ENCODE peak calls at places on chromosome 12, in four cellular contexts. A is transverse colon; I is CD4-positive, alpha-beta memory T cell; O is fibroblast of lung. Y is an unnamed sample.
A peak's percentile ranks its signal among the peaks of the same experiment; 100 is the strongest.

GRCh38 chr12:12349711-12350665 is at the start of gene MANSC1:
- DNase-seq in A (peak; percentile 83), I (peak; percentile 58), O (peak; percentile 40), Y (peak; percentile 63)

GRCh38 chr12:52191841-52192791 is at the start of gene KRT80:
- DNase-seq in A (peak; percentile 84), I (no peak), O (peak; percentile 100), Y (peak; percentile 97)

GRCh38 chr12:51661836-51662235 is 70.8 kb downstream of the SCN8A start:
- DNase-seq in A (no peak), I (no peak), O (no peak), Y (no peak)

GRCh38 chr12:43115441-43116160 is 436.4 kb downstream of the ADAMTS20 start:
- DNase-seq in A (no peak), I (no peak), O (no peak), Y (no peak)

GRCh38 chr12:17809206-17809605 is 280.8 kb downstream of the RERGL start:
- DNase-seq in A (no peak), I (no peak), O (no peak), Y (no peak)

GRCh38 chr12:50620050-50620974 is 115.5 kb downstream of the DIP2B start:
- DNase-seq in A (no peak), I (no peak), O (peak; percentile 98), Y (no peak)

GRCh38 chr12:116456683-116457082 is 102.5 kb upstream of the MAP1LC3B2 start:
- DNase-seq in A (no peak), I (no peak), O (no peak), Y (no peak)

GRCh38 chr12:114876968-114877680 is 193.1 kb upstream of the TBX3 start:
- DNase-seq in A (no peak), I (no peak), O (no peak), Y (no peak)

GRCh38 chr12:28242888-28243633 is 52.8 kb downstream of the CCDC91 start:
- DNase-seq in A (no peak), I (no peak), O (peak; percentile 63), Y (no peak)

GRCh38 chr12:38639625-38640024 is 265.8 kb downstream of the CPNE8 start:
- DNase-seq in A (no peak), I (no peak), O (no peak), Y (no peak)

GRCh38 chr12:46318037-46318436 is 49.2 kb upstream of the SLC38A1 start:
- DNase-seq in A (no peak), I (no peak), O (no peak), Y (no peak)

GRCh38 chr12:56838602-56839488 is 75.7 kb downstream of the HSD17B6 start:
- DNase-seq in A (no peak), I (no peak), O (peak; percentile 46), Y (no peak)

GRCh38 chr12:27975222-27976136 is 2.9 kb upstream of the PTHLH start:
- DNase-seq in A (no peak), I (no peak), O (peak; percentile 73), Y (no peak)

GRCh38 chr12:754238-754816 is 1.9 kb downstream of the WNK1 start:
- DNase-seq in A (no peak), I (peak; percentile 44), O (peak; percentile 15), Y (peak; percentile 47)

GRCh38 chr12:31217356-31218130 is 108.4 kb downstream of the SINHCAF start:
- DNase-seq in A (no peak), I (no peak), O (no peak), Y (no peak)

GRCh38 chr12:61804301-61804700 is 455.9 kb upstream of the USP15 start:
- DNase-seq in A (no peak), I (no peak), O (no peak), Y (no peak)

GRCh38 chr12:79983492-79983891 is 48.6 kb upstream of the PPP1R12A start:
- DNase-seq in A (no peak), I (no peak), O (peak; percentile 99), Y (no peak)

GRCh38 chr12:111975161-111975931 is 37.6 kb downstream of the TMEM116 start:
- DNase-seq in A (no peak), I (no peak), O (peak; percentile 42), Y (no peak)

GRCh38 chr12:118107026-118107425 is 3.2 kb upstream of the VSIG10 start:
- DNase-seq in A (no peak), I (no peak), O (no peak), Y (no peak)

GRCh38 chr12:57208946-57209282 is 7.7 kb upstream of the NXPH4 start:
- DNase-seq in A (no peak), I (no peak), O (no peak), Y (no peak)

GRCh38 chr12:58540480-58541299 is 379.6 kb downstream of the LRIG3 start:
- DNase-seq in A (peak; percentile 61), I (no peak), O (peak; percentile 83), Y (peak; percentile 56)

GRCh38 chr12:52945389-52946232 is 3.3 kb upstream of the KRT18 start:
- DNase-seq in A (peak; percentile 44), I (no peak), O (peak; percentile 92), Y (no peak)

GRCh38 chr12:67506739-67507138 is 141.8 kb upstream of the DYRK2 start:
- DNase-seq in A (no peak), I (no peak), O (no peak), Y (no peak)

GRCh38 chr12:122874081-122874480 is 21.8 kb downstream of the VPS37B start:
- DNase-seq in A (no peak), I (peak; percentile 46), O (no peak), Y (no peak)

GRCh38 chr12:57461326-57461903 is 1.8 kb downstream of the GLI1 start:
- DNase-seq in A (peak; percentile 78), I (no peak), O (peak; percentile 70), Y (peak; percentile 41)

GRCh38 chr12:1918081-1918874 is at the start of gene CACNA2D4:
- DNase-seq in A (no peak), I (no peak), O (no peak), Y (no peak)

GRCh38 chr12:113440947-113441782 is 19.0 kb downstream of the SDSL start:
- DNase-seq in A (no peak), I (no peak), O (no peak), Y (no peak)

GRCh38 chr12:113439606-113440030 is 17.4 kb downstream of the SDSL start:
- DNase-seq in A (no peak), I (no peak), O (peak; percentile 21), Y (no peak)

GRCh38 chr12:113440336-113440735 is 18.2 kb downstream of the SDSL start:
- DNase-seq in A (no peak), I (no peak), O (no peak), Y (no peak)

GRCh38 chr12:113445544-113446176 is 23.5 kb downstream of the SDSL start:
- DNase-seq in A (no peak), I (no peak), O (no peak), Y (no peak)

GRCh38 chr12:113443030-113443539 is 20.9 kb downstream of the SDSL start:
- DNase-seq in A (no peak), I (no peak), O (no peak), Y (no peak)
- H3K4me1 ChIP-seq in A (no peaks in the 10 kb centered on the region), I (no peaks in the 10 kb centered on the region), O (no peaks in the 10 kb centered on the region), Y (no peaks in the 10 kb centered on the region)

GRCh38 chr12:130686511-130686981 is 29.6 kb downstream of the RIMBP2 start:
- DNase-seq in A (no peak), I (no peak), O (no peak), Y (peak; percentile 19)
- H3K9me3 ChIP-seq in A (no peaks in the 10 kb centered on the region), I (no peaks in the 10 kb centered on the region), O (no peaks in the 10 kb centered on the region), Y (no peaks in the 10 kb centered on the region)

GRCh38 chr12:54980341-54980740 is 4.2 kb downstream of the TESPA1 start:
- DNase-seq in A (no peak), I (peak; percentile 41), O (no peak), Y (no peak)
- H3K4me3 ChIP-seq in A (no peak overlapping the region), I (peak overlapping the region; percentile 41), O (no peak overlapping the region), Y (no peak overlapping the region)

DNA sequence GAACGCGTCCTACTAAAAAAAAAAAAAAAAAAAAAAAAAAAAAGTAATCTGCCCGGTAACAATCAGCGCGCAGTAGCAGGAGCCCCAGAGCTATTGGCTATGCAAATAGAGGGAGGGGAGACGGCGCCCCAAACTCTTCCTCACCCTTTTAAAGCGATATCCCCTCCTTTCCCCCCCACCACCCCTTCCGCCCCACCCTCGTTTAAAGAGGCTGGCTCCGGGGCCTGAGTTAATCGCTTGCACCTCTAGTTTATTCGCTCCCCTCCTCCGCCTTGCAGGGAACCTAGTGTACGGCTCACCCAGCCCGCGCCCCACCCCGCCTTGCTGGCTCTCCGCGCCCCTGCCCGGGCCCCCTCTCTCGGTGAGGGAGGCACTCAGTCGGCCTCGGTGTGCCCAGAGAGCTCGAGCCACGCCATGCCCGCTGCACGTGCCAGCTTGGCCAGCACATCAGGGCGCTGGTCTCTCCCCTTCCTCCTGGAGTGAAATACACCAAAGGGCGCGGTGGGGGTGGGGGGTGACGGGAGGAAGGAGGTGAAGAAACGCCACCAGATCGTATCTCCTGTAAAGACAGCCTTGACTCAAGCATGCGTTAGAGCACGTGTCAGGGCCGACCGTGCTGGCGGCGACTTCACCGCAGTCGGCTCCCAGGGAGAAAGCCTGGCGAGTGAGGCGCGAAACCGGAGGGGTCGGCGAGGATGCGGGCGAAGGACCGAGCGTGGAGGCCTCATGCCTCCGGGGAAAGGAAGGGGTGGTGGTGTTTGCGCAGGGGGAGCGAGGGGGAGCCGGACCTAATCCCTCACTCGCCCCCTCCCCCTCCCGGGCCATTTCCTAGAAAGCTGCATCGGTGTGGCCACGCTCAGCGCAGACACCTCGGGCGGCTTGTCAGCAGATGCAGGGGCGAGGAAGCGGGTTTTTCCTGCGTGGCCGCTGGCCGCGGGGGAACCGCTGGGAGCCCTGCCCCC is 1.3 kb upstream of the CCND2 start:
- DNase-seq in A (peak; percentile 88), I (peak; percentile 92), O (peak; percentile 47), Y (peak; percentile 49)
- H3K4me1 ChIP-seq in A (peaks cover 51% of the 10 kb centered on the region), I (peaks cover 49% of the 10 kb centered on the region), O (peaks cover 2% of the 10 kb centered on the region), Y (no peaks in the 10 kb centered on the region)

GRCh38 chr12:34244608-34245007 is 222.3 kb downstream of the ALG10 start:
- DNase-seq in A (no peak), I (no peak), O (no peak), Y (no peak)
- H3K9me3 ChIP-seq in A (no peaks in the 10 kb centered on the region), I (no peaks in the 10 kb centered on the region), O (no peaks in the 10 kb centered on the region), Y (no peaks in the 10 kb centered on the region)